ENCODE peak calls at places on chromosomes 1 and 21, in four cellular contexts. One of them, this sample, is unnamed.
A peak's percentile ranks its signal among the peaks of the same experiment; 100 is the strongest.

GRCh38 chr1:152757747-152758146 is at the start of gene KPRP:
- DNase-seq in progenitor cell of endocrine pancreas: no peak
- DNase-seq in heart right ventricle: no peak
- DNase-seq in ascending aorta: no peak
- DNase-seq in this sample: no peak

GRCh38 chr1:61851849-61852692 is 109.8 kb downstream of the PATJ start:
- DNase-seq in ascending aorta: no peak
- DNase-seq in progenitor cell of endocrine pancreas: no peak
- DNase-seq in heart right ventricle: no peak
- DNase-seq in this sample: no peak

GRCh38 chr1:19305880-19306279 is 6.1 kb downstream of the AKR7A2 start:
- DNase-seq in heart right ventricle: no peak
- DNase-seq in progenitor cell of endocrine pancreas: no peak
- DNase-seq in ascending aorta: no peak
- DNase-seq in this sample: no peak

GRCh38 chr21:15004721-15005370 is 60.0 kb downstream of the NRIP1 start:
- DNase-seq in heart right ventricle: no peak
- DNase-seq in ascending aorta: no peak
- DNase-seq in progenitor cell of endocrine pancreas: no peak
- DNase-seq in this sample: no peak

GRCh38 chr1:206575894-206576737 is 36.1 kb downstream of the EIF2D start:
- DNase-seq in ascending aorta: no peak
- DNase-seq in heart right ventricle: no peak
- DNase-seq in progenitor cell of endocrine pancreas: no peak
- DNase-seq in this sample: no peak

GRCh38 chr1:160811147-160811546 is 15.2 kb downstream of the LY9 start:
- DNase-seq in ascending aorta: no peak
- DNase-seq in progenitor cell of endocrine pancreas: no peak
- DNase-seq in heart right ventricle: no peak
- DNase-seq in this sample: no peak

GRCh38 chr1:31981976-31982375 is 31.7 kb upstream of the KHDRBS1 start:
- DNase-seq in progenitor cell of endocrine pancreas: no peak
- DNase-seq in heart right ventricle: no peak
- DNase-seq in ascending aorta: no peak
- DNase-seq in this sample: no peak

GRCh38 chr1:66352783-66353182 is 181.2 kb upstream of the SGIP1 start:
- DNase-seq in progenitor cell of endocrine pancreas: no peak
- DNase-seq in ascending aorta: no peak
- DNase-seq in heart right ventricle: no peak
- DNase-seq in this sample: no peak

GRCh38 chr1:206537141-206537540 is 29.8 kb downstream of the RASSF5 start:
- DNase-seq in progenitor cell of endocrine pancreas: no peak
- DNase-seq in ascending aorta: no peak
- DNase-seq in heart right ventricle: no peak
- DNase-seq in this sample: no peak

GRCh38 chr1:53563609-53564008 is 104.4 kb downstream of the DMRTB1 start:
- DNase-seq in heart right ventricle: no peak
- DNase-seq in progenitor cell of endocrine pancreas: no peak
- DNase-seq in ascending aorta: no peak
- DNase-seq in this sample: no peak

GRCh38 chr1:178232949-178233348 is 139.0 kb downstream of the RASAL2 start:
- DNase-seq in heart right ventricle: no peak
- DNase-seq in progenitor cell of endocrine pancreas: no peak
- DNase-seq in ascending aorta: no peak
- DNase-seq in this sample: no peak

GRCh38 chr1:221760895-221761294 is 19.0 kb upstream of the DUSP10 start:
- DNase-seq in progenitor cell of endocrine pancreas: no peak
- DNase-seq in ascending aorta: no peak
- DNase-seq in heart right ventricle: no peak
- DNase-seq in this sample: no peak

GRCh38 chr1:183804382-183804781 is 538 bp upstream of the RGL1 start:
- DNase-seq in heart right ventricle: no peak
- DNase-seq in progenitor cell of endocrine pancreas: no peak
- DNase-seq in ascending aorta: no peak
- DNase-seq in this sample: no peak

GRCh38 chr1:8736927-8737326 is 80.5 kb downstream of the RERE start:
- DNase-seq in progenitor cell of endocrine pancreas: no peak
- DNase-seq in ascending aorta: no peak
- DNase-seq in heart right ventricle: no peak
- DNase-seq in this sample: no peak

GRCh38 chr1:171994293-171994692 is 153.0 kb downstream of the DNM3 start:
- DNase-seq in heart right ventricle: no peak
- DNase-seq in ascending aorta: no peak
- DNase-seq in progenitor cell of endocrine pancreas: no peak
- DNase-seq in this sample: no peak

GRCh38 chr1:86516366-86516765 is 30.5 kb upstream of the CLCA4 start:
- DNase-seq in heart right ventricle: no peak
- DNase-seq in progenitor cell of endocrine pancreas: no peak
- DNase-seq in ascending aorta: no peak
- DNase-seq in this sample: no peak

GRCh38 chr1:162349635-162350330 is 26.9 kb downstream of the SPATA46 start:
- DNase-seq in heart right ventricle: no peak
- DNase-seq in ascending aorta: no peak
- DNase-seq in progenitor cell of endocrine pancreas: no peak
- DNase-seq in this sample: no peak

GRCh38 chr1:53315456-53316048 is 12.3 kb downstream of the LRP8 start:
- DNase-seq in progenitor cell of endocrine pancreas: no peak
- DNase-seq in ascending aorta: no peak
- DNase-seq in heart right ventricle: no peak
- DNase-seq in this sample: no peak

GRCh38 chr1:69671363-69672010 is 103.8 kb downstream of the LRRC7 start:
- DNase-seq in ascending aorta: no peak
- DNase-seq in progenitor cell of endocrine pancreas: no peak
- DNase-seq in heart right ventricle: no peak
- DNase-seq in this sample: no peak

DNA sequence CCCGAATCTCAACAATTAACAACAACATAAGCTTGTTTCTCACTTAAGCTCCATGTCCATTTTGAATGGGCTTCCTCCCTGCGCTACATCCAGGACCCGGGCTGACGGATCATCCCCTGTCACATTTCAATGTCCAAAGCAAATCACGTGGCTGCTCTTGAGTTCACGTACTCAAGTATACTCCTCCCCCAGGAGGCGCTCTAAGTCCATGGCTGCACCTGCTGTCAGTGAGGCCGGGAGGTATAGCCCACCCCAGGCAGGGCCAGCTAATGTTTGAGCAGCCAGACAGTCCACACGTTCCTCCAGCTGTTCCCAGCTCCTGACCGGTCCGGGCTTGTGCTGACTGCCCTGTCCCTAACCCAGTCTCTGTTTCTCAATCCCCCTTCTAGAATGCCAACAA is 220.8 kb downstream of the SLC35F3 start:
- DNase-seq in ascending aorta: no peak
- DNase-seq in progenitor cell of endocrine pancreas: peak; percentile 52
- DNase-seq in heart right ventricle: no peak
- DNase-seq in this sample: no peak
- TF ChIP-seq CTCF in ascending aorta: no peak
- TF ChIP-seq CTCF in progenitor cell of endocrine pancreas: peak; percentile 70
- TF ChIP-seq CTCF in heart right ventricle: no peak
- TF ChIP-seq CTCF in this sample: no peak

GRCh38 chr1:150008699-150009098 is 1.8 kb downstream of the OTUD7B start:
- DNase-seq in heart right ventricle: no peak
- DNase-seq in progenitor cell of endocrine pancreas: no peak
- DNase-seq in ascending aorta: no peak
- DNase-seq in this sample: no peak

GRCh38 chr1:150012611-150013010 is 2.1 kb upstream of the OTUD7B start:
- DNase-seq in ascending aorta: no peak
- DNase-seq in progenitor cell of endocrine pancreas: no peak
- DNase-seq in heart right ventricle: no peak
- DNase-seq in this sample: no peak

GRCh38 chr1:150009604-150010387 is 730 bp downstream of the OTUD7B start:
- DNase-seq in heart right ventricle: no peak
- DNase-seq in ascending aorta: peak; percentile 11
- DNase-seq in progenitor cell of endocrine pancreas: no peak
- DNase-seq in this sample: peak; percentile 40

GRCh38 chr1:150006881-150007401 is 3.6 kb downstream of the OTUD7B start:
- DNase-seq in heart right ventricle: no peak
- DNase-seq in progenitor cell of endocrine pancreas: no peak
- DNase-seq in ascending aorta: no peak
- DNase-seq in this sample: no peak

GRCh38 chr1:150010388-150011115 is at the start of gene OTUD7B:
- DNase-seq in progenitor cell of endocrine pancreas: peak; percentile 84
- DNase-seq in ascending aorta: peak; percentile 28
- DNase-seq in heart right ventricle: peak; percentile 89
- DNase-seq in this sample: peak; percentile 49
- TF ChIP-seq CTCF in progenitor cell of endocrine pancreas: peak; percentile 12
- TF ChIP-seq CTCF in ascending aorta: no peak
- TF ChIP-seq CTCF in heart right ventricle: no peak
- TF ChIP-seq CTCF in this sample: no peak

GRCh38 chr1:24932725-24933294 is 2.7 kb upstream of the RUNX3 start:
- DNase-seq in heart right ventricle: no peak
- DNase-seq in progenitor cell of endocrine pancreas: no peak
- DNase-seq in ascending aorta: no peak
- DNase-seq in this sample: no peak

GRCh38 chr1:24930703-24931480 is 816 bp upstream of the RUNX3 start:
- DNase-seq in heart right ventricle: no peak
- DNase-seq in ascending aorta: no peak
- DNase-seq in progenitor cell of endocrine pancreas: no peak
- DNase-seq in this sample: no peak

GRCh38 chr1:24929876-24930702 is at the start of gene RUNX3:
- DNase-seq in ascending aorta: peak; percentile 44
- DNase-seq in progenitor cell of endocrine pancreas: no peak
- DNase-seq in heart right ventricle: peak; percentile 70
- DNase-seq in this sample: no peak

GRCh38 chr1:24932284-24932683 is 2.2 kb upstream of the RUNX3 start:
- DNase-seq in progenitor cell of endocrine pancreas: peak; percentile 72
- DNase-seq in ascending aorta: no peak
- DNase-seq in heart right ventricle: peak; percentile 66
- DNase-seq in this sample: no peak

GRCh38 chr1:24931481-24932221 is 1.6 kb upstream of the RUNX3 start:
- DNase-seq in heart right ventricle: no peak
- DNase-seq in ascending aorta: no peak
- DNase-seq in progenitor cell of endocrine pancreas: no peak
- DNase-seq in this sample: no peak
- TF ChIP-seq CTCF in heart right ventricle: no peak
- TF ChIP-seq CTCF in ascending aorta: no peak
- TF ChIP-seq CTCF in progenitor cell of endocrine pancreas: no peak
- TF ChIP-seq CTCF in this sample: no peak

DNA sequence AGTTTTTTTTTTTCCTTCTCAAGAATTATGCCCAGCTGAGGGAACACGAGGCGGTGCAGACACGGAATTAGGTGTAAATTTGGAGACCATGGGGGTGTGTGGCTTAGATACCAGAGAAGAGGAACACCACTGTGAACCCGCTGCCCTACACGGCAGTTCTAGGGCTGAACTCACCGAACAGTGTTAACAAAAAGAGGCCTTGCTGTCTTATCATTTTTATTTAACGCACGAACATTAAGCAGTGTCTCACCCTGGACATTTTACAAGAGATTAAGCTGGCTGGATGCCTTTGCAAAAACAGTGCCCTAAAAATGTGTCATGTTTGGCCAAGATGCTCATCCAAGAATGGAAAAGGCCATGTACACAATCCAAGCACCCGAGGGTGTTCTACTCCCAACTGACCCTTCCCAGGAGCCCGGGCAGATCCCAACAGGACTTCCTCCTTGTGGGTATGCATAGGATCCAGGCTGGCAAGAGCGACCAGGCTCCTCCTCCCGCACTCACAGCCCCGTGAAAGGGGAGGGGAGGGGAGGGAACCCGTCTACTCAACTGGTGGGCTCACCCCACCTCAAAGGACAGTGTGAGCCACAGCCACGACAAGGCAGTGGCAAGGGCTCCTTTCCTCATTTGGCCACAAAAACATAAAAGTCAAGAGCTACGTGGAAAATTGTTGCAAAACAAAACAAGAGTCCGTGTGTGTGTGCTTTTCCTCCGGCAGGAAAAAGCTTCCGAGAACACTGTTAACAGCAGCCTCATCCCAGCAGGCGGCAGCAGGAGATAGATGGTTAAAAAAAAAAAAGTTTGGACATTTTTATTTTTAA is 20.3 kb downstream of the C2CD2 start:
- DNase-seq in ascending aorta: no peak
- DNase-seq in progenitor cell of endocrine pancreas: no peak
- DNase-seq in heart right ventricle: no peak
- DNase-seq in this sample: no peak
- TF ChIP-seq CTCF in ascending aorta: no peak
- TF ChIP-seq CTCF in progenitor cell of endocrine pancreas: no peak
- TF ChIP-seq CTCF in heart right ventricle: no peak
- TF ChIP-seq CTCF in this sample: no peak

GRCh38 chr1:100400332-100400933 is 48.1 kb downstream of the CDC14A start:
- DNase-seq in ascending aorta: no peak
- DNase-seq in heart right ventricle: peak; percentile 32
- DNase-seq in progenitor cell of endocrine pancreas: no peak
- DNase-seq in this sample: no peak

GRCh38 chr1:100398648-100399047 is 46.3 kb downstream of the CDC14A start:
- DNase-seq in heart right ventricle: no peak
- DNase-seq in ascending aorta: no peak
- DNase-seq in progenitor cell of endocrine pancreas: no peak
- DNase-seq in this sample: no peak

GRCh38 chr1:100394286-100394685 is 42.0 kb downstream of the CDC14A start:
- DNase-seq in ascending aorta: no peak
- DNase-seq in heart right ventricle: no peak
- DNase-seq in progenitor cell of endocrine pancreas: no peak
- DNase-seq in this sample: no peak

GRCh38 chr1:100397681-100398080 is 45.4 kb downstream of the CDC14A start:
- DNase-seq in heart right ventricle: no peak
- DNase-seq in progenitor cell of endocrine pancreas: no peak
- DNase-seq in ascending aorta: no peak
- DNase-seq in this sample: no peak

GRCh38 chr1:100396651-100397050 is 44.3 kb downstream of the CDC14A start:
- DNase-seq in progenitor cell of endocrine pancreas: no peak
- DNase-seq in heart right ventricle: no peak
- DNase-seq in ascending aorta: no peak
- DNase-seq in this sample: no peak
- TF ChIP-seq CTCF in progenitor cell of endocrine pancreas: no peak
- TF ChIP-seq CTCF in heart right ventricle: no peak
- TF ChIP-seq CTCF in ascending aorta: no peak
- TF ChIP-seq CTCF in this sample: no peak